ENCODE peak calls at places on chromosomes 5 and 9, in ten cellular contexts. O is fibroblast of lung; W is Calu3; Q is endodermal cell; F is stimulated activated CD8-positive, alpha-beta memory T cell treated with anti-CD3 and anti-CD28 coated beads, Interleukin-12 subunit alpha, Interleukin-12 subunit beta, amount 100 ng/mL, for 1 hour; S is C1 segment of cervical spinal cord; J is activated CD8-positive, alpha-beta T cell treated with anti-CD3 and anti-CD28 coated beads for 36 hours; T is dorsolateral prefrontal cortex; P is activated CD8-positive, alpha-beta memory T cell treated with anti-CD3 and anti-CD28 coated beads for 48 hours; B is ovary. Z is an unnamed sample.

GRCh38 chr5:170559296-170559695 is 55.5 kb downstream of the KCNIP1 start:
- DNase-seq in B (no peak), O (no peak), F (no peak), Q (no peak), P (no peak), T (no peak), W (no peak), J (no peak), S (no peak), Z (no peak)

GRCh38 chr9:135711881-135712280 is 9.9 kb downstream of the KCNT1 start:
- DNase-seq in P (no peak), F (no peak), O (no peak), J (no peak), Q (no peak), W (no peak), B (no peak), S (no peak), T (no peak), Z (no peak)

GRCh38 chr9:137544176-137544755 is 5.9 kb downstream of the PNPLA7 start:
- DNase-seq in Q (no peak), P (no peak), F (no peak), W (no peak), T (no peak), B (no peak), S (no peak), O (peak), J (no peak), Z (no peak)

GRCh38 chr9:131288217-131288616 is 1.3 kb upstream of the PLPP7 start:
- DNase-seq in Q (no peak), F (no peak), S (no peak), T (no peak), W (no peak), B (no peak), P (no peak), J (no peak), O (no peak), Z (no peak)

GRCh38 chr5:95798048-95798447 is 24.5 kb downstream of the GLRX start:
- DNase-seq in S (no peak), J (no peak), Q (no peak), W (no peak), T (no peak), B (no peak), P (no peak), O (no peak), F (no peak), Z (no peak)

GRCh38 chr5:206406-206805 is 11.5 kb downstream of the CCDC127 start:
- DNase-seq in T (no peak), S (no peak), Q (peak), O (peak), P (no peak), J (no peak), W (no peak), F (no peak), B (no peak), Z (no peak)

GRCh38 chr5:75671506-75671905 is 45.7 kb downstream of the POC5 start:
- DNase-seq in J (no peak), S (no peak), T (no peak), F (no peak), Q (no peak), O (peak), W (no peak), B (no peak), P (no peak), Z (no peak)

GRCh38 chr5:128637031-128637430 is 99.0 kb upstream of the FBN2 start:
- DNase-seq in B (no peak), T (no peak), F (no peak), Q (no peak), S (no peak), J (no peak), P (no peak), O (peak), W (no peak), Z (no peak)

GRCh38 chr9:129627556-129628492 is 1.9 kb downstream of the NTMT1 start:
- DNase-seq in J (no peak), W (no peak), P (no peak), S (no peak), T (no peak), F (no peak), O (peak), B (no peak), Q (no peak), Z (no peak)

GRCh38 chr5:91848453-91848852 is 465.3 kb upstream of the ARRDC3 start:
- DNase-seq in Q (no peak), O (peak), T (no peak), B (no peak), J (no peak), P (no peak), W (no peak), F (no peak), S (no peak), Z (no peak)

GRCh38 chr9:129184743-129185142 is 6.7 kb upstream of the IER5L start:
- DNase-seq in W (no peak), T (no peak), S (no peak), O (no peak), B (no peak), J (no peak), Q (no peak), P (no peak), F (no peak), Z (no peak)